ENCODE peak calls at places on chromosomes 2 and 18, in ten cellular contexts. X, F, A, B, I, C, M, S, H and T are unnamed samples.

GRCh38 chr2:46179037-46179621 is 118.1 kb upstream of the EPAS1 start:
- DNase-seq in F (peak), A (peak), C (peak), H (peak), B (peak), I (no peak), M (peak), S (peak), X (no peak), T (no peak)

GRCh38 chr2:143397886-143398614 is 268.8 kb downstream of the ARHGAP15 start:
- DNase-seq in A (peak), H (peak), M (no peak), I (no peak), F (no peak), X (no peak), C (no peak), S (peak), B (no peak), T (no peak)

GRCh38 chr2:113894156-113894743 is 4.4 kb downstream of the ACTR3 start:
- DNase-seq in I (no peak), M (no peak), B (peak), S (peak), X (no peak), H (peak), C (peak), F (no peak), A (peak), T (no peak)

GRCh38 chr2:20667531-20668401 is 822 bp downstream of the GDF7 start:
- DNase-seq in M (no peak), F (peak), H (no peak), X (peak), S (no peak), C (no peak), I (no peak), B (no peak), A (no peak), T (no peak)

GRCh38 chr2:19538411-19538963 is 180.1 kb upstream of the OSR1 start:
- DNase-seq in A (peak), I (no peak), S (peak), H (peak), M (no peak), X (no peak), C (peak), F (no peak), B (peak), T (peak)

GRCh38 chr2:237101118-237101979 is 15.7 kb downstream of the COPS8 start:
- DNase-seq in F (no peak), X (peak), S (no peak), B (no peak), A (no peak), C (no peak), H (no peak), M (no peak), I (no peak), T (no peak)

GRCh38 chr2:168118733-168119518 is 128.5 kb downstream of the STK39 start:
- DNase-seq in H (peak), C (peak), M (no peak), X (no peak), S (peak), I (peak), B (peak), A (peak), F (peak), T (peak)

GRCh38 chr2:127007652-127008051 is 99.3 kb downstream of the BIN1 start:
- DNase-seq in C (no peak), A (no peak), S (peak), X (no peak), F (no peak), H (peak), M (no peak), I (no peak), B (peak), T (no peak)

GRCh38 chr2:2108756-2109155 is 222.3 kb downstream of the MYT1L start:
- DNase-seq in A (no peak), C (no peak), H (no peak), I (no peak), S (no peak), F (no peak), M (no peak), B (no peak), X (no peak), T (no peak)

GRCh38 chr2:128362889-128363228 is 44.2 kb upstream of the HS6ST1 start:
- DNase-seq in X (peak), H (no peak), B (peak), S (peak), I (no peak), A (peak), M (no peak), C (no peak), F (no peak), T (no peak)

GRCh38 chr18:60962629-60963028 is 370.6 kb upstream of the CDH20 start:
- DNase-seq in S (no peak), C (no peak), B (no peak), X (no peak), A (no peak), H (no peak), M (no peak), F (no peak), I (no peak), T (no peak)

GRCh38 chr2:21694079-21694478 is 570.3 kb downstream of the TDRD15 start:
- DNase-seq in X (no peak), I (no peak), F (no peak), S (no peak), M (no peak), A (no peak), B (no peak), H (no peak), C (no peak), T (no peak)

GRCh38 chr18:3093624-3094354 is 80.8 kb upstream of the LPIN2 start:
- DNase-seq in S (no peak), B (no peak), I (no peak), M (peak), H (no peak), A (no peak), C (peak), F (no peak), X (no peak), T (no peak)

GRCh38 chr2:215390550-215390913 is 45.3 kb downstream of the FN1 start:
- DNase-seq in A (no peak), F (no peak), I (no peak), S (peak), B (no peak), C (no peak), X (no peak), H (no peak), M (no peak), T (no peak)

GRCh38 chr2:200301953-200302628 is 4.4 kb upstream of the SPATS2L start:
- DNase-seq in C (peak), M (no peak), B (no peak), H (peak), X (no peak), I (no peak), F (no peak), S (peak), A (no peak), T (no peak)

GRCh38 chr2:26941486-26941885 is 29.0 kb upstream of the MAPRE3 start:
- DNase-seq in B (no peak), X (no peak), M (no peak), S (no peak), H (peak), A (no peak), C (no peak), F (no peak), I (no peak), T (no peak)

GRCh38 chr2:88658890-88659881 is 31.9 kb upstream of the EIF2AK3 start:
- DNase-seq in B (no peak), X (no peak), S (peak), I (no peak), M (no peak), H (no peak), A (peak), C (peak), F (no peak), T (peak)

GRCh38 chr2:179429597-179429996 is 165.0 kb upstream of the SESTD1 start:
- DNase-seq in X (no peak), I (no peak), S (no peak), C (no peak), M (no peak), H (no peak), F (no peak), B (no peak), A (no peak), T (no peak)

GRCh38 chr2:74876081-74876886 is 42.4 kb downstream of the HK2 start:
- DNase-seq in C (peak), X (peak), M (peak), B (no peak), F (peak), S (peak), I (peak), A (no peak), H (no peak), T (peak)

GRCh38 chr18:12597775-12598174 is 60.1 kb downstream of the SPIRE1 start:
- DNase-seq in H (peak), C (peak), S (peak), X (no peak), M (peak), B (peak), F (no peak), I (no peak), A (peak), T (peak)

GRCh38 chr2:46308629-46309028 is 11.4 kb downstream of the EPAS1 start:
- DNase-seq in S (no peak), B (no peak), M (no peak), I (no peak), A (no peak), X (no peak), F (no peak), H (no peak), C (no peak), T (no peak)

GRCh38 chr2:203344667-203345066 is 16.5 kb downstream of the ABI2 start:
- DNase-seq in X (no peak), M (no peak), A (no peak), I (no peak), B (no peak), F (no peak), S (no peak), C (no peak), H (no peak), T (no peak)

GRCh38 chr2:221044781-221045180 is 527.3 kb downstream of the EPHA4 start:
- DNase-seq in H (no peak), F (no peak), C (no peak), M (no peak), X (no peak), A (no peak), I (no peak), S (no peak), B (no peak), T (no peak)

GRCh38 chr2:143841935-143842334 is 678.0 kb downstream of the ZEB2 start:
- DNase-seq in S (peak), H (no peak), X (no peak), M (no peak), A (no peak), F (no peak), I (no peak), C (peak), B (no peak), T (no peak)

GRCh38 chr2:239305222-239305575 is 95.6 kb downstream of the HDAC4 start:
- DNase-seq in I (no peak), B (no peak), M (peak), A (no peak), C (no peak), F (no peak), X (no peak), S (no peak), H (no peak), T (no peak)

GRCh38 chr2:158486970-158487325 is 30.2 kb downstream of the PKP4 start:
- DNase-seq in A (no peak), C (no peak), S (peak), X (no peak), B (no peak), M (no peak), F (no peak), I (no peak), H (peak), T (no peak)

GRCh38 chr2:18297536-18298058 is 262.9 kb downstream of the RDH14 start:
- DNase-seq in S (no peak), X (no peak), F (no peak), A (no peak), M (no peak), B (no peak), I (no peak), H (no peak), C (peak), T (no peak)

GRCh38 chr2:60570281-60570680 is 16.8 kb upstream of the BCL11A start:
- DNase-seq in A (no peak), F (no peak), X (no peak), H (no peak), M (no peak), S (no peak), I (no peak), C (no peak), B (peak), T (no peak)
- TF ChIP-seq CTCF in A (no peak), F (no peak), X (no peak), H (no peak), M (no peak), S (no peak), I (no peak), C (no peak), B (no peak), T (no peak)

GRCh38 chr18:10076502-10077030 is 162.8 kb downstream of the VAPA start:
- DNase-seq in A (no peak), M (peak), S (no peak), I (no peak), X (no peak), H (peak), C (no peak), B (no peak), F (no peak), T (peak)
- TF ChIP-seq CTCF in A (no peak), M (no peak), S (no peak), I (peak), X (no peak), H (no peak), C (no peak), B (peak), F (no peak), T (no peak)

GRCh38 chr2:31430439-31431165 is 16.1 kb upstream of the XDH start:
- DNase-seq in A (no peak), H (peak), S (no peak), B (no peak), C (no peak), M (no peak), F (no peak), I (no peak), X (no peak), T (no peak)

GRCh38 chr2:31426096-31426495 is 11.6 kb upstream of the XDH start:
- DNase-seq in H (no peak), X (no peak), I (no peak), A (no peak), S (no peak), F (no peak), M (no peak), B (no peak), C (no peak), T (no peak)

GRCh38 chr2:31429040-31429439 is 14.5 kb upstream of the XDH start:
- DNase-seq in B (no peak), X (no peak), C (no peak), M (no peak), F (no peak), I (no peak), A (no peak), H (no peak), S (no peak), T (no peak)

GRCh38 chr2:31429759-31430438 is 15.4 kb upstream of the XDH start:
- DNase-seq in H (peak), F (no peak), I (no peak), C (no peak), S (peak), A (no peak), X (no peak), M (no peak), B (no peak), T (peak)

GRCh38 chr2:31428001-31428418 is 13.5 kb upstream of the XDH start:
- DNase-seq in B (no peak), F (no peak), X (peak), M (no peak), I (no peak), H (peak), A (no peak), S (peak), C (no peak), T (peak)
- TF ChIP-seq CTCF in B (no peak), F (no peak), X (no peak), M (no peak), I (no peak), H (peak), A (peak), S (peak), C (no peak), T (peak)

GRCh38 chr2:176556383-176556782 is 287.1 kb downstream of the MTX2 start:
- DNase-seq in H (no peak), A (no peak), M (no peak), B (no peak), F (no peak), S (no peak), C (no peak), X (no peak), I (no peak), T (no peak)
- TF ChIP-seq CTCF in H (no peak), A (no peak), M (no peak), B (no peak), F (no peak), S (no peak), C (no peak), X (no peak), I (no peak), T (no peak)

DNA sequence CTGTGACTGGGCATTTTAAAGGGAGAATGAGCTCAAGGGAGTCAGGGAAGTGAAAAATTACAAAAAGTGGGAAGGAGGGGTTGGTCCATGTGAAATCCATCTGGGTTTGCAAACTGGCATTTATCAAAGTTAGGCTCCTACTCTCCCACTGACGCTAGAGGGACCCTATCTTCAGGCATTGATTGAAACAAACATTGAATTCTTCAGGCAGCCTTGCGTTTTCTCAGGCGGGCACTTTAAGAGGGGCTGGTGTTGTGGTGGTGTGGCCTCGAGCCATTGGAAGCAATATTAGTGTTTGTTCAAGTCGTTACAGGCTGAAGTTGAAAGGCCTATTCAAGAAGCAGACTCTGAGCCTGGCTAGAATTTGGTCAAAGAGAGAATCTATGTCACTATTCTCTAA is 36.6 kb downstream of the STON1 start:
- DNase-seq in X (peak), B (no peak), S (peak), M (no peak), F (no peak), A (peak), I (peak), H (no peak), C (no peak), T (no peak)
- TF ChIP-seq CTCF in X (no peak), B (peak), S (peak), M (no peak), F (no peak), A (peak), I (peak), H (peak), C (no peak), T (no peak)

DNA sequence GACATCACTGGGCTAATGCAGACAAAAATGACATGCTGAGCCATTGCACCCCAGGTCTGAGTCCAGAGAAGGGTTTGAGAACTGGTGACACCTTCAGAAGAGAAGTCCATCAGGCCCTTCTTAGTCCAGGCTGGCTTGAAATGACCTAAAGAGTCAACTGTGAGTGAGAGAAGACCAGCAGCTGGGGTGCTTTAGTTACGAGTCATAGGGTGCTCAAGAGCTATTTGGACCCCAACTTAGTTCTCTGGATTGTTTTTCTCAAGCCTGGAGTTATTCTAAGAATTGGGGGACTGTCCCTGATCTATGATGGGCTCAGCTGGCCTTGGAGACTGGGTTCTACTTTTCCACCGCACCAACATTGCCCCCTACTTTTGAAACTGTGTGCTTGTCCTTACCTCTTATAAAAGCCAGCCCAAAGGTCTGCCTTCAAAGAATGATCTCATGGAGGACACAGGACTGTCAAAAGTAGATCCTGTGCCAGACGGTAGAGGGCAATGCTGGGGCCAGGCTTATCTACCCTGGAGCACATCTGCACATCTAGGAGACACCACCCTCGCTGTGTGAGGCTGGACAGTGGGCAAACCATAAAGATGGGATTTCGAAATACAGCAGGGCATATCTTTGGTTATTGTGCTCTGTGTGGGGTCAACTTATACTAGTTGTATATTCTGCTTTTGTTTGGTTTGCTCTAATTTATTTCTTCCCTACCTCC is 333.0 kb upstream of the SLC14A2 start:
- DNase-seq in H (no peak), S (no peak), M (no peak), I (no peak), C (no peak), X (no peak), B (no peak), A (no peak), F (no peak), T (peak)
- TF ChIP-seq CTCF in H (no peak), S (no peak), M (no peak), I (no peak), C (no peak), X (no peak), B (no peak), A (no peak), F (no peak), T (no peak)

DNA sequence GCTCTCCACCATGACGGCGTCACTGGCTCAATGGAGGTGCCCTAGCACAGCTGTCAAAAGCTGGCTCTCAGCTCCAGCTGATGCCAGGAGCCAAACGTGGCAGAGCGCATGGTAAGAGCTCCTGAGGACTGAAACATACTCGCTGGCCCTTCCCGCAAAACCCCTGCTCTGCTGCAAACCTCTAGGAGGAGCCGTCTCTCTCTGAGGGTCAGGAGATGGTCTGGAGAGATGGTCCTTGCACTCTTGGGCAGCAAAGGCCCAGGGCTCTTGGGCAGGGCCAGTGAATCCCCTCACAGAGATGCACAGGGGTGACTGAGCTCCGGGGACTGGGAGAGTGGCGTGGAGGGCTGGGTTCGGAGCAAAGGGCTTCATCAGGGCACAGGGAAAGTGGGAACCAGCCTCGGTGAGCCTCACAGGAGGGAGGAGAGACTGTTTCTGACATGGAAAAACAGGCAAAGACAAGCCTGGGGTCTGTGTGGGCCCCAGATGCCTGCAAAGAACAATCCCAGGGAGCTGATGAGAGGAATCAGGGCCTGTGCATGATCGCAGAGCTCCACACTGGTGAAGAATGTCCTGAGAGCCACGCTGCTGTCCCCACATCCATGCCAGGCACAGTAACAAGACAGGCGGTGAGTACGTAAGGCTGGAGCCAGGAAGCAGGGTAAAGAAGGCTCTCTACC is 17.2 kb downstream of the SNORC start:
- DNase-seq in I (no peak), A (no peak), B (no peak), S (no peak), H (no peak), M (no peak), C (no peak), X (peak), F (no peak), T (no peak)
- TF ChIP-seq CTCF in I (no peak), A (peak), B (peak), S (peak), H (no peak), M (no peak), C (no peak), X (no peak), F (no peak), T (no peak)

DNA sequence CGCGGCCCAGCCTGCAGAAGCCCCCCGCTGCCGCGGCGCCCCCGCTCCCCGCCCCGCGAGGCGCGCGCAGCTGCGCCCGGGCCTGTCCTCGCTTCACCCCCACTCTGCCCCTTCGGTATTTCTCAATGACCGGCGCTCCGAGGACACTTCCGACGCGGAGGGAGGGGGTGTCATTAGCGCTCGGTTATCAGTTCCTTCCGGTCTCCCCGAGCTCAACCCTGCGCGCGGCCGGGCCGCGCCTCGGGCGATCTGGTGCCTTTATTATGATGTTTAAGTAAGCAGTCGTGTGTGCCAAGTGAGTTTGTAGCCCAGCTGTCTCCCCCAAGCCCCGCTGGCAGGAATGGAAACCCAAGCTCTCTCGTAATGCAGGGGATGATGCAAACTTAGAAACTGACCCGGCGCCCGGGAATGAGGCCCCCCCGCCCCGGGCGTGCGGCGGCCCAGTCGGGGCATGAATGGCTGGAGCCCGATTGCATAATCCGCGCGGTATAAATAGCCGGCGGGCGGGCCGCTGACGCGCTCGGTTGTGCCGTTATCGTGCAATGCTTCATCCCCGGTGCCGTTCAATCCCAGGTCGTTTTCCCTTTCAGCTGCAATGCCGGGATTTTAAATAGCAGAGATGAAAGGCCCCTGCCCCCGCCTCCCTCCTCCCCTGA is 3.9 kb upstream of the SPRED2 start:
- DNase-seq in M (peak), B (peak), X (peak), S (peak), H (peak), F (peak), A (peak), I (peak), C (peak), T (peak)
- TF ChIP-seq CTCF in M (no peak), B (no peak), X (no peak), S (no peak), H (no peak), F (no peak), A (no peak), I (no peak), C (no peak), T (no peak)

GRCh38 chr18:34158881-34159690 is 65.6 kb downstream of the NOL4 start:
- DNase-seq in A (no peak), H (no peak), F (no peak), X (peak), C (peak), I (peak), M (peak), S (peak), B (peak), T (no peak)
- TF ChIP-seq CTCF in A (no peak), H (no peak), F (no peak), X (no peak), C (peak), I (peak), M (no peak), S (no peak), B (peak), T (no peak)